ENCODE peak calls at places on chromosomes 13 and 19, in six cellular contexts. C is aorta, X is mammary epithelial cell, T is heart right ventricle, I is foreskin fibroblast, L is dorsolateral prefrontal cortex. G is an unnamed sample.

GRCh38 chr19:3738477-3739220 is 22.8 kb downstream of the APBA3 start:
- DNase-seq in C (no peak), X (no peak), T (no peak), I (no peak), L (no peak), G (no peak)

GRCh38 chr19:41276231-41276630 is 12.1 kb downstream of the HNRNPUL1 start:
- DNase-seq in C (no peak), X (no peak), T (no peak), I (peak), L (no peak), G (no peak)

GRCh38 chr13:56861472-56861871 is 279.2 kb upstream of the PRR20A start:
- DNase-seq in C (no peak), X (no peak), T (no peak), I (no peak), L (no peak), G (no peak)

GRCh38 chr13:38415233-38415632 is 65.6 kb downstream of the UFM1 start:
- DNase-seq in C (no peak), X (peak), T (peak), I (no peak), L (no peak), G (no peak)

GRCh38 chr19:39936622-39937021 is 2.2 kb upstream of the FCGBP start:
- DNase-seq in C (no peak), X (no peak), T (no peak), I (no peak), L (no peak), G (no peak)

GRCh38 chr13:20831933-20832332 is 58.2 kb upstream of the EEF1AKMT1 start:
- DNase-seq in C (no peak), X (no peak), T (no peak), I (no peak), L (no peak), G (no peak)

GRCh38 chr13:98930014-98930625 is 47.7 kb downstream of the DOCK9 start:
- DNase-seq in C (no peak), X (no peak), T (no peak), I (no peak), L (peak), G (no peak)

GRCh38 chr13:103542648-103543047 is 476.4 kb upstream of the SLC10A2 start:
- DNase-seq in C (no peak), X (no peak), T (no peak), I (no peak), L (no peak), G (no peak)

GRCh38 chr13:24910502-24911134 is 146.6 kb downstream of the RNF17 start:
- DNase-seq in C (no peak), X (no peak), T (no peak), I (no peak), L (no peak), G (no peak)

GRCh38 chr13:19782049-19782726 is 557 bp downstream of the PSPC1 start:
- DNase-seq in C (peak), X (peak), T (peak), I (peak), L (peak), G (peak)

GRCh38 chr13:50158385-50159165 is 143.3 kb downstream of the KCNRG start:
- DNase-seq in C (no peak), X (no peak), T (no peak), I (no peak), L (no peak), G (no peak)

GRCh38 chr13:50244913-50245574 is 229.8 kb downstream of the KCNRG start:
- DNase-seq in C (no peak), X (peak), T (no peak), I (peak), L (no peak), G (no peak)

GRCh38 chr19:33399081-33399744 is 25.7 kb downstream of the CEBPG start:
- DNase-seq in C (peak), X (no peak), T (no peak), I (no peak), L (no peak), G (peak)

GRCh38 chr13:75129331-75129730 is 352.6 kb downstream of the TBC1D4 start:
- DNase-seq in C (no peak), X (peak), T (no peak), I (peak), L (no peak), G (no peak)

GRCh38 chr19:2462635-2463421 is 6.1 kb upstream of the LMNB2 start:
- DNase-seq in C (peak), X (peak), T (peak), I (peak), L (peak), G (peak)

GRCh38 chr13:108958013-108958376 is 328.6 kb downstream of the MYO16 start:
- DNase-seq in C (no peak), X (no peak), T (no peak), I (no peak), L (no peak), G (no peak)

GRCh38 chr19:19652482-19653295 is 9.2 kb upstream of the GMIP start:
- DNase-seq in C (no peak), X (peak), T (no peak), I (no peak), L (no peak), G (no peak)

GRCh38 chr19:11330103-11330502 is 9.4 kb downstream of the RAB3D start:
- DNase-seq in C (no peak), X (no peak), T (no peak), I (no peak), L (no peak), G (no peak)

GRCh38 chr13:110371550-110372465 is 64.7 kb downstream of the COL4A2 start:
- DNase-seq in C (peak), X (peak), T (no peak), I (no peak), L (no peak), G (no peak)

DNA sequence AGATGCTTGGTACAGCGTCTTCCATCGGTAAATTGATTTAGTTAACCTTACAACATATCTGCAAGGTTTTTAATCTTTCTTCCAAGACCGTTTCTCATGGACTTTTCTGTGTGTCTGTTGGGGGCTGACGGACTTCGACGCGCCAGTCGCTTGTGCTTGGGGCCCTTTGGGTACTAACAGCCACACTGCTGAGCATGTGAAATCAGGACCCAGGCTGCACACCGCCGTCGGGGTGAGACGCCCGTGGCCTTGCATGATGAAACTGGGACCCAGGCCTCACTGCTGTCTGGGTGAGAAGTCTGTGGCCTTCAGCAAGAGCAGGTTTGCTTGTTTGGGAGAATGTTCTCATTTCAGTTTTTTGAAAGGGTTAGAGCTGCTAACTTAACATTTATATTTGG is 9.8 kb downstream of the ATP4B start:
- DNase-seq in C (peak), X (no peak), T (no peak), I (no peak), L (no peak), G (no peak)
- H3K4me3 ChIP-seq in C (no peak), X (no peak), T (no peak), I (no peak), L (no peak), G (no peak)

DNA sequence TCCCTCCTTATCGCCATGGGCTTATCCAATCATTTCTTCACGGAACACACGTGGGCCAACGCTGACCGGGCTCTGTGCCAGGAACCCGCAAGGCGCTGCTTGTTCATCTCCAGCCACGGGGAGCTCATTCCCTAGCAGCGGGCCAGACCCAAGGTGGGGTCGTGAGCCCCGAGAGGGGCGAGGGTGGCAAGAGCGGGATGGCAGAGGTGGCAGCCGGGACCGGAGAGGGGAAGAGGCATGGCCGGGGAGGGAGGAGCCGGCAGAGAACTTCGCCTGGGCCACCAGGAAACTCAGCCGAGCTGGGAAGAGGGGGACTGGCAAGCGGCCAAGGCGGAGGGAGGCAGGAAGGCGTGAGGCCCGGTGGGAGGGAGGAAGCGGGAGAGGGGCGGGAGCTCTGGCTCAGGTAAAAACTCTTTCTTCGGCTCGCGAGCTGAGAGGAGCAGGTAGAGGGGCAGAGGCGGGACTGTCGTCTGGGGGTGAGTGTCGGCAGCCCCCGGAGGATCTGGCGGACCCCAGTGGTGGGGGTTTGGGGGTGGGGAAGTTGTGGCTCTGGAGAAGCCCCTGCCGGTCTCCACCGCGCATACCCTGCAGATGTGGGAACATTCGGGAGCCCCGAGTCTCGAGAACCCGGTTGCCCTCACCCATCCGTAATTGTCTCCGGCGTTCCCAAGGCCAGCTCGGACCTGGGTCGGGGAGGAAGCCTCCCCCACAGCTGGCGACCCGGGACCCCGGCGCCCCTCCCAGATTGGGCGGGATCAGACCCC is at the start of gene B3GNT3:
- DNase-seq in C (peak), X (peak), T (no peak), I (no peak), L (no peak), G (peak)
- H3K4me3 ChIP-seq in C (no peak), X (peak), T (no peak), I (no peak), L (no peak), G (no peak)

GRCh38 chr19:49926520-49926919 is 2.5 kb upstream of the ATF5 start:
- DNase-seq in C (no peak), X (no peak), T (no peak), I (no peak), L (no peak), G (no peak)

GRCh38 chr19:49925486-49925885 is 3.5 kb upstream of the ATF5 start:
- DNase-seq in C (no peak), X (no peak), T (no peak), I (no peak), L (no peak), G (no peak)

GRCh38 chr19:49929611-49930482 is 543 bp upstream of the NUP62 start:
- DNase-seq in C (peak), X (peak), T (peak), I (peak), L (peak), G (peak)

GRCh38 chr19:49929121-49929610 is at the start of the genes ATF5 and NUP62:
- DNase-seq in C (peak), X (peak), T (peak), I (peak), L (peak), G (peak)

DNA sequence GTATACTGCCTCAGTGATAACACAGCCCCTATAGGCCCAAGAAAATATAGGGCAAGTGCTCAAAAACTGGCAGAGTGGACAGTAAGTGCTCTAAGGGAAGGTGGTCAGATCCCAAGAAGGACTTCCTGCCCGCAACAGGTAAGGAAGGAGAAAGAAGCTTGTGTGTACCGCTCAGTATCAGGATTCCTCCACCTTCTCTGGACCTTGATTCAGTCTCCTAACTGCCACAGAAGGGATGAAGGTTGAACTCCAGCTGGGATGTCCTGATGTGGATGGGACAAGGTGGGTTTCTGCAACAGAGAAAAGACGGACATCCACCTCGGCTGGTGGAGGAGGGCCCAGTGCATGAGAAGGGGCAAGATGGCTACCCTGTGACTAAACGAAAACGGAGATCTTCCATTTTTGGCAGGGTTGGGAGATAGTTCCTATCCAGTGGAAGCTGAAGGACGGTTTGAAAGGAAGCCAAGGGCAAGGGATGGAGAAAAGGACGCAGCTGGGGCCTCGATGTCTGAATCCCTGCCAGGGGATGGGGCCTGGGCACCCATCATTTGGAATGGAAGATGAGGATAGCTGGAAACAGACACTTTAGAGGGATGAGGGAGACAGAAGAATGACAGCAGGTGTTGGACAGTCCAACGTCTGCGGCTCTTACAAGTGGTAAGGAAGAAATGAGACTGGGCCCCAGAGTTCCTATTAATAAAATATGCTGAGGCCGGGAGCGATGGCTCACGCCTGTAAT is 1.3 kb upstream of the ATF5 start:
- DNase-seq in C (no peak), X (no peak), T (no peak), I (no peak), L (no peak), G (no peak)
- H3K4me3 ChIP-seq in C (no peak), X (no peak), T (no peak), I (peak), L (no peak), G (no peak)

GRCh38 chr19:5717215-5717614 is 2.7 kb downstream of the LONP1 start:
- DNase-seq in C (no peak), X (no peak), T (no peak), I (no peak), L (no peak), G (no peak)
- H3K4me3 ChIP-seq in C (no peak), X (no peak), T (no peak), I (no peak), L (no peak), G (no peak)

DNA sequence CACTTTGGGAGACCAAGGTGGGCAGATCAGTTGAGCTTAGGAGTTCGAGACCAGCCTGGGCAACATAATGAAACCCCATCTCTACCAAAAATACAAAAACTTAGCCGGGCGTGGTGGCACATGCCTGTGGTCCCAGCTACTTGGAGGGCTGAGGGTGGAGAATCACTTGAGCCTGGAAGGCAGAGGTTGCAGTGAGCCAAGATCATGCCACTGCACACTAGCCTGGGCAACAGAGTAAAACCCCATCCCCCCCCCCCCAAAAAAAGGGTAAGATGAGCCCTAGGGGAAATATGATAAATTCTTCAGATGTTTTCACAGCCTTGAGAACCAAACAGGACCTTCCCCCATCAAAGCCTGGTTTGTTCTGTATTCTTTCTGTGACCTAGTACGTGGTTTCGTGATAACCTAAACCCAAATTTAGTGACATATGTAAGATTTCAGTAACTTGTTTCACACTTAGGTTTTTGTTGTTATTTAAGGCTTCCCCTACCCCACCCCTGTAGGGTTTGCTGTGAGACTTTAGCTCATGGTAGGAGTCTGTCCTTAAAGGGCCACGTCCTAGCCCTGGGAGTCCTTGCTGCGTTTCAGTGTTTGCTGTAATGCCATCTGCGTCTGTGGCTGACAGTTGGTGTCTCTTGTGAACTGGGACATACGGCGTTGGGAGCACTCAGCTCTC is 49.6 kb downstream of the MYO9B start:
- DNase-seq in C (no peak), X (no peak), T (no peak), I (no peak), L (no peak), G (no peak)
- H3K4me3 ChIP-seq in C (no peak), X (no peak), T (no peak), I (no peak), L (no peak), G (no peak)

GRCh38 chr13:80237646-80238045 is 103.3 kb downstream of the SPRY2 start:
- DNase-seq in C (no peak), X (no peak), T (no peak), I (peak), L (no peak), G (no peak)

GRCh38 chr13:80235131-80235530 is 105.8 kb downstream of the SPRY2 start:
- DNase-seq in C (no peak), X (no peak), T (no peak), I (no peak), L (no peak), G (no peak)

GRCh38 chr13:80239571-80240255 is 101.2 kb downstream of the SPRY2 start:
- DNase-seq in C (no peak), X (no peak), T (no peak), I (no peak), L (no peak), G (no peak)

GRCh38 chr13:80239116-80239515 is 101.8 kb downstream of the SPRY2 start:
- DNase-seq in C (no peak), X (no peak), T (no peak), I (no peak), L (no peak), G (no peak)

DNA sequence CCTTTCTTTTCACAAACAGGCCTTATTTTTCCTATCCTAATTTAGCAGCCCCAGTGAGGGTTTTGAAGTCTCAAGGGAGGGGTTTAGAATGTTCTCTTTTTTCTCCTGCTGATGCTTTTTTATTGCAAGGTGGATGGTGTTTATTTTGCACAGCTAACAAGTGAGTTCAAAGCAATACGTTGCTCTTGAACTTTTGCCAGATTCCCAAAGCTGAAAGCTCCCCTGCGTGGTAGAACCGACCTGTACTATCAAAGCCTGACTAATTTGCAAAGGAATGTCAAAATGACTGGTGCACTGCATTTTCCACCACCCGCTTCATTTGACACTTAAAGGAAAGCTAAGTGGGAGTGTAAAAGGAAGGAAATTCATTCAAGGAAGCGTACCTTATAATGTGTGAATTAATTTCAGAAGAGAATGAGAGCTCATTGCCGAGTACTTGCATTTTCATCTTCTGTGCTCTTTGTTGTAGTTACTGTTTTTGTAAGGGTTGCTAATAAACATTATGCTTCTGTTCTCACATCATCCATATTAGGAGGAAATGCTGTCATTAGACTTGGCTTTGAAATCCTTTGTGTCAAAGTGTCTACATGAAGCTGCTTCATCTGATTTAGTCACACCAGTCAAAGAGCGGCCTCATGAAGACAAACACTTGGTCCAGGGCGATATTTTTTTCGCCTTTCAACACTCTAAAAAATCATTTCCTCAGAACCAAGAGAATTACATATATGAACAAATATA is 105.2 kb downstream of the SPRY2 start:
- DNase-seq in C (no peak), X (peak), T (peak), I (no peak), L (no peak), G (no peak)
- H3K4me3 ChIP-seq in C (no peak), X (no peak), T (no peak), I (no peak), L (peak), G (no peak)

GRCh38 chr19:709965-710714 is 1.4 kb downstream of the PALM start:
- DNase-seq in C (no peak), X (no peak), T (peak), I (no peak), L (no peak), G (no peak)
- H3K4me3 ChIP-seq in C (no peak), X (no peak), T (peak), I (peak), L (peak), G (peak)